ENCODE peak calls at places on chromosomes 2 and 18, in ten cellular contexts. Y is ACHN; Z is HEK293T; H is WERI-Rb-1; O is activated naive CD8-positive, alpha-beta T cell treated with anti-CD3 and anti-CD28 coated beads, Interleukin-2, amount 50 U/mL, for 16 hours; A is ureter; G is WTC11; J is CD4-positive, alpha-beta memory T cell; R is effector CD4-positive, alpha-beta T cell; S is EL. Q is an unnamed sample.

GRCh38 chr18:63439334-63439733 is 17.1 kb upstream of the VPS4B start:
- DNase-seq in Y (peak), Z (peak), H (peak), O (no peak), A (no peak), G (peak), J (no peak), R (peak), S (peak), Q (peak)

GRCh38 chr2:15748736-15749323 is 157.2 kb downstream of the DDX1 start:
- DNase-seq in Y (peak), Z (peak), H (peak), O (no peak), A (no peak), G (peak), J (no peak), R (no peak), S (peak), Q (peak)

GRCh38 chr2:104848526-104848925 is 5.4 kb upstream of the POU3F3 start:
- DNase-seq in Y (peak), Z (no peak), H (no peak), O (no peak), A (no peak), G (no peak), J (no peak), R (no peak), S (no peak), Q (no peak)

GRCh38 chr2:11984556-11985158 is 238.2 kb downstream of the LPIN1 start:
- DNase-seq in Y (no peak), Z (no peak), H (peak), O (no peak), A (no peak), G (no peak), J (no peak), R (no peak), S (no peak), Q (peak)

GRCh38 chr2:182379235-182379634 is 47.6 kb downstream of the PDE1A start:
- DNase-seq in Y (no peak), Z (no peak), H (no peak), O (no peak), A (no peak), G (no peak), J (no peak), R (no peak), S (no peak), Q (no peak)

GRCh38 chr2:227817940-227818568 is 4.4 kb downstream of the CCL20 start:
- DNase-seq in Y (peak), Z (no peak), H (no peak), O (no peak), A (peak), G (peak), J (peak), R (peak), S (peak), Q (peak)

GRCh38 chr2:118853647-118854367 is 6.4 kb upstream of the EN1 start:
- DNase-seq in Y (no peak), Z (no peak), H (no peak), O (no peak), A (no peak), G (no peak), J (no peak), R (no peak), S (no peak), Q (no peak)

GRCh38 chr2:178328037-178328436 is 122.9 kb downstream of the PRKRA start:
- DNase-seq in Y (no peak), Z (no peak), H (no peak), O (no peak), A (no peak), G (no peak), J (no peak), R (no peak), S (no peak), Q (no peak)

GRCh38 chr18:14971461-14972185 is 223.7 kb downstream of the ANKRD30B start:
- DNase-seq in Y (peak), Z (no peak), H (no peak), O (no peak), A (no peak), G (no peak), J (no peak), R (no peak), S (no peak), Q (no peak)

GRCh38 chr2:98298685-98299180 is 47.5 kb upstream of the CNGA3 start:
- DNase-seq in Y (no peak), Z (no peak), H (no peak), O (no peak), A (no peak), G (no peak), J (no peak), R (no peak), S (no peak), Q (no peak)

GRCh38 chr18:50659091-50660003 is 99.5 kb downstream of the MAPK4 start:
- DNase-seq in Y (peak), Z (no peak), H (peak), O (no peak), A (no peak), G (no peak), J (no peak), R (no peak), S (peak), Q (no peak)

GRCh38 chr18:56443508-56443907 is 194.9 kb downstream of the TXNL1 start:
- DNase-seq in Y (no peak), Z (no peak), H (no peak), O (no peak), A (no peak), G (no peak), J (no peak), R (no peak), S (no peak), Q (no peak)

GRCh38 chr2:215611609-215612386 is 175.9 kb upstream of the FN1 start:
- DNase-seq in Y (no peak), Z (no peak), H (no peak), O (no peak), A (no peak), G (no peak), J (no peak), R (no peak), S (no peak), Q (no peak)

GRCh38 chr2:160427629-160428424 is 65.8 kb downstream of the RBMS1 start:
- DNase-seq in Y (no peak), Z (no peak), H (no peak), O (no peak), A (no peak), G (no peak), J (peak), R (peak), S (peak), Q (peak)

GRCh38 chr2:165015052-165015642 is 59.8 kb upstream of the SLC38A11 start:
- DNase-seq in Y (peak), Z (peak), H (peak), O (peak), A (peak), G (peak), J (no peak), R (peak), S (peak), Q (peak)